ENCODE peak calls at places on chromosome 12, in six cellular contexts. I is tibial artery, Q is GM23338, O is IMR-90, M is psoas muscle, C is ascending aorta. S is an unnamed sample.

GRCh38 chr12:109963743-109964429 is 32.3 kb downstream of the GIT2 start:
- DNase-seq in Q (no peak), O (peak), M (peak), C (no peak), I (peak), S (peak)

GRCh38 chr12:93733358-93733757 is 56.2 kb downstream of the CRADD start:
- DNase-seq in Q (no peak), I (no peak), M (no peak), O (no peak), C (no peak), S (no peak)

GRCh38 chr12:6336079-6336858 is 5.6 kb downstream of the TNFRSF1A start:
- DNase-seq in M (peak), O (peak), Q (peak), C (peak), I (peak), S (peak)

GRCh38 chr12:68775121-68775520 is 29.1 kb downstream of the SLC35E3 start:
- DNase-seq in M (no peak), Q (no peak), I (no peak), O (no peak), C (no peak), S (no peak)

GRCh38 chr12:111014547-111014946 is 94.2 kb upstream of the MYL2 start:
- DNase-seq in M (no peak), C (no peak), Q (peak), I (no peak), O (no peak), S (no peak)

GRCh38 chr12:109947511-109947910 is 47.4 kb downstream of the TCHP start:
- DNase-seq in Q (no peak), I (no peak), C (no peak), O (peak), M (no peak), S (no peak)

GRCh38 chr12:62260733-62261683 is 804 bp downstream of the USP15 start:
- DNase-seq in O (peak), C (no peak), I (peak), M (no peak), Q (peak), S (no peak)

GRCh38 chr12:116489116-116489515 is 70.1 kb upstream of the MAP1LC3B2 start:
- DNase-seq in C (no peak), M (no peak), Q (no peak), I (no peak), O (no peak), S (no peak)

GRCh38 chr12:129089576-129089975 is 236.3 kb downstream of the GLT1D1 start:
- DNase-seq in Q (no peak), M (no peak), I (no peak), O (no peak), C (no peak), S (no peak)

DNA sequence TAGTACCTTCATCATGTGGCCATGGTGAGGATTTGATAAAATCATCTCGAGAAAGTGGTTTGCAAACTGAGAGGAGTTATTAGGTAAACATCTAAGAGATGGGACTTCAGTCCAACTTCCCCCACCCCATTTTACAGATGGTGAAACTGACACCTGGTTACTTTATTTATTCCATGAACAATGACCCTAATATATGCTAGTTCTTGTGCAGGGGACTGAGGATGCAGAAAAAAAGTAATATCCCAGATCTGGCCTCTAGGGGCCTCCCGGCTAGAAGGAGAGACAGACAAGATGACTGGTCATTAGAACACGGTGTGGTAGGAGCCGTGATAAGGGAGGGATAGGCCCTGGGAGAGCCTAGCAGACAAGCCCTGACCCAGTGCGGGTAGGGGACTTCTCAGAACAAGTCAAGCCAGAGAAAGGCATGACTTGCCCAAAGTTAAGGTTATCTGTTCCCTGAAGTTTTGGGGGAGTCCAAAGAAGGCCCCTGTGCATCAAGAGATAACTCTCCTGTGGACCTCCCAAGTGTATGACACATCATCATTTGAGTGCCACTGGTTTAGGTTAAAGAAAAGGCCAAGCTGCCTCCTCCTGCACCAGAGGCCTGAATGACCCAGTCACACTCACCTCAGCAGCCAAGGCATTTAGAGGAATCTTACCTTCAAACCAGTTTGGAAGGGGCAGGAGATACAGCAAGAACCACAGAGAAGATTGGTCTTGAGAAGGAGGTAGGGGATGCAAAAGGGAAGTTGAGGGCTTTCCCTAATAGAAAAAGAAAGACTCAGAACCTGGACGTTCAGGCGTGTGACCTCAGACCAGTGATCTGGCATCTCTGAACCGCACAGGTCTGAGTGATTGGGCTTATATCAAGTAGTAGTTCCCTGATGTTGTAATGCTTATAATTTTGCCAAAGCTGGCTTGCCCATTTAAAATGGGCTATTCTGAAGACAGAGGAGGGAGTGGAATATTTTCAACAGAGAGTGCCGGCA is 1.6 kb downstream of the CMKLR1 start:
- DNase-seq in O (peak), C (no peak), I (peak), M (no peak), Q (peak), S (no peak)
- TF ChIP-seq CTCF in O (peak), C (peak), I (peak), M (peak), Q (peak), S (peak)

GRCh38 chr12:88448337-88448944 is 131.8 kb downstream of the KITLG start:
- DNase-seq in C (no peak), Q (no peak), I (no peak), O (no peak), M (no peak), S (no peak)
- H3K27ac ChIP-seq in C (no peak), Q (no peak), I (no peak), O (no peak), M (no peak), S (no peak)

GRCh38 chr12:16849473-16849872 is 243.5 kb upstream of the LMO3 start:
- DNase-seq in O (no peak), I (no peak), Q (no peak), C (no peak), M (no peak), S (no peak)

DNA sequence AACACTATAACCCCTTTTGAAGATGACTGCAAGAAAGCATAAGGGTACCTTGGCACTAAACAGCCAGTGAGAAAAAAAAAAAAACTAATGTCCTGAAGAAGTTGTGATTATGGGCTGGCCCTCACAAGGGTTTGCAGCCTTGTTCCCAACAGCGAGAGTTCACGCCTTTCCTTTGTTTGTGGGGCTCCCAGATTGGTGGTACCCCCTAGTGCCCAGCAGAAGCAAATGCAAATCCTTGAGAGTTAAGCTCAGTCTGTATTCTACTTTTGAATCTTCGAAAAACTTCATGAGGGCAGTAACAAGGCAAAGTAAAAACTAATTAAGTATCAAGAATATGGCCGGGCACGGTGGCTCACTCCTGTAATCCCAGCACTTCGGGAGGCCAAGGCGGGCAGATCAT is 238.9 kb upstream of the LMO3 start:
- DNase-seq in I (no peak), Q (peak), M (no peak), C (no peak), O (no peak), S (no peak)
- TF ChIP-seq CTCF in I (no peak), Q (peak), M (no peak), C (no peak), O (no peak), S (no peak)

GRCh38 chr12:52041695-52042123 is 9.5 kb upstream of the NR4A1 start:
- DNase-seq in M (no peak), O (peak), I (no peak), C (no peak), Q (peak), S (no peak)

GRCh38 chr12:52045794-52046199 is 5.4 kb upstream of the NR4A1 start:
- DNase-seq in I (no peak), O (no peak), M (no peak), Q (no peak), C (no peak), S (no peak)

GRCh38 chr12:52042706-52043385 is 8.4 kb upstream of the NR4A1 start:
- DNase-seq in C (no peak), Q (no peak), I (no peak), M (no peak), O (no peak), S (no peak)

GRCh38 chr12:52044284-52044983 is 6.8 kb upstream of the NR4A1 start:
- DNase-seq in M (peak), Q (no peak), C (peak), O (no peak), I (peak), S (no peak)

DNA sequence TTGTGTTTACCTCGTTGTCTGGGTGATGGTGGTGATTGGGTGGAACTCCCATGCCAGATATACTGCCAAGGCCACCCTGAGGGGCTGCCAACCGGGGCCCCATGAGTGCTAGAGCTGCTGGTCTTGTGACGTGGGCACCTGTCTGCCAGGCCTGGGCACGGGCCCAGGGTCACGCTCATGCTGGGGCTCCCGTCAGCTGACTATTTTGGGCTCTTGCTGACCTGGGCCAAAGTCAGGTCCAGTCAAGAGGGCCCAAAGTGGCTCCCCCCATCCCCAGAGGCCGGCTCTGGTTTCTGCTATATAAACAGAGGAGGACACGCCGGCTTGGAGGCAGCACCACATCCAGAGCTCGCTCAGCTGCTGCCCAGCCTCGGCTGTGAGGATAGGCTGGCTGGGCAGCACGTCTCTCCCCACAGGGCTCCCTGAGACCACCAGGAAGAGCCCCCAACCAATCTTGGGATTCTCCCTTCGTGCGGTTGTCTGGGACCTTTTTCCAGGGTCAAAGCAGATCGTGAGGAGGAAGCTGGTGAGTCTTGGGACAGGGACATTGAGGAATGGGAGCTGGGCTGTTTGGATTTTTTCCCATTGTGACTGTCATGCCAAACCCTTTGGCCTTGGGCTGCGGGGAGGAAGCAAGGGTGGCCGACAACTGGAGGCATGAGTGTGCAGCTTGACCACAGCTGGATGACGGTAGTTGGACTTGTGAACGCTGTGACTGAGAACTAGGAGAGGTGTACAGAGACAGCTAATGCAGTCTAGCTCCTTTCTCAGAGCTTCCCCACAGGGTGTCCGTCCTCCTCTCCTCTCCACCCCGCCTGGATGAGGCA is 7.6 kb upstream of the NR4A1 start:
- DNase-seq in I (peak), O (no peak), M (peak), C (peak), Q (no peak), S (no peak)
- H3K27ac ChIP-seq in I (peak), O (no peak), M (peak), C (peak), Q (no peak), S (peak)

GRCh38 chr12:107130830-107131760 is 37.7 kb upstream of the CRY1 start:
- DNase-seq in Q (no peak), M (no peak), I (no peak), O (no peak), C (no peak), S (no peak)

GRCh38 chr12:107135177-107135576 is 41.8 kb upstream of the CRY1 start:
- DNase-seq in I (no peak), M (no peak), C (no peak), O (no peak), Q (no peak), S (no peak)

GRCh38 chr12:107131832-107132616 is 38.7 kb upstream of the CRY1 start:
- DNase-seq in M (no peak), Q (peak), O (peak), I (no peak), C (no peak), S (peak)

GRCh38 chr12:107133462-107133861 is 40.1 kb upstream of the CRY1 start:
- DNase-seq in I (no peak), Q (no peak), O (no peak), C (no peak), M (no peak), S (no peak)

GRCh38 chr12:107134558-107134957 is 41.2 kb upstream of the CRY1 start:
- DNase-seq in C (no peak), M (no peak), Q (peak), O (no peak), I (no peak), S (no peak)
- TF ChIP-seq CTCF in C (no peak), M (no peak), Q (peak), O (no peak), I (no peak), S (peak)

S was measured in AG04450.